ENCODE peak calls at places on chromosomes 1 and 21, in seven cellular contexts. H is NCI-H510A; N is fibroblast of gingiva; T is NCI-H1694; F is activated CD4-positive, alpha-beta memory T cell treated with anti-CD3 and anti-CD28 coated beads for 36 hours; G is GM04504; R is stimulated activated CD8-positive, alpha-beta memory T cell treated with anti-CD3 and anti-CD28 coated beads, Interleukin-15, amount 100 ng/mL, for 48 hours. X is an unnamed sample.

GRCh38 chr1:241611063-241611462 is 29.1 kb downstream of the CHML start:
- DNase-seq in H (no peak), N (peak), T (peak), F (no peak), G (no peak), R (no peak), X (peak)

GRCh38 chr1:218403300-218403699 is 58.2 kb downstream of the TGFB2 start:
- DNase-seq in H (no peak), N (peak), T (no peak), F (no peak), G (no peak), R (no peak), X (no peak)

GRCh38 chr1:9559673-9560072 is 20.4 kb downstream of the SLC25A33 start:
- DNase-seq in H (no peak), N (no peak), T (no peak), F (no peak), G (no peak), R (no peak), X (no peak)

GRCh38 chr1:212488436-212489283 is 55.9 kb downstream of the NENF start:
- DNase-seq in H (no peak), N (peak), T (no peak), F (peak), G (peak), R (peak), X (peak)

GRCh38 chr1:89686520-89686919 is 53.6 kb downstream of the LRRC8C start:
- DNase-seq in H (peak), N (no peak), T (no peak), F (peak), G (no peak), R (no peak), X (no peak)

GRCh38 chr1:232602622-232603021 is 27.3 kb downstream of the SIPA1L2 start:
- DNase-seq in H (no peak), N (no peak), T (no peak), F (no peak), G (no peak), R (no peak), X (no peak)

GRCh38 chr1:224450956-224451350 is 16.4 kb upstream of the WDR26 start:
- DNase-seq in H (no peak), N (no peak), T (no peak), F (no peak), G (no peak), R (no peak), X (no peak)

GRCh38 chr1:188355082-188355481 is 1526.3 kb downstream of the PLA2G4A start:
- DNase-seq in H (no peak), N (no peak), T (no peak), F (no peak), G (no peak), R (no peak), X (no peak)

GRCh38 chr1:9960705-9961562 is 17.7 kb downstream of the NMNAT1 start:
- DNase-seq in H (peak), N (no peak), T (peak), F (no peak), G (no peak), R (no peak), X (no peak)

GRCh38 chr21:44420416-44421205 is 34.7 kb upstream of the LRRC3 start:
- DNase-seq in H (no peak), N (no peak), T (no peak), F (no peak), G (no peak), R (no peak), X (no peak)

GRCh38 chr1:209746469-209747269 is 9.2 kb upstream of the TRAF3IP3 start:
- DNase-seq in H (no peak), N (no peak), T (no peak), F (no peak), G (no peak), R (no peak), X (no peak)

GRCh38 chr21:46218906-46219590 is 9.5 kb downstream of the LSS start:
- DNase-seq in H (no peak), N (no peak), T (no peak), F (no peak), G (no peak), R (no peak), X (no peak)

GRCh38 chr1:204607910-204608309 is 77.6 kb downstream of the LRRN2 start:
- DNase-seq in H (no peak), N (no peak), T (no peak), F (no peak), G (no peak), R (no peak), X (no peak)

GRCh38 chr1:42658880-42659337 is 686 bp downstream of the PPIH start:
- DNase-seq in H (no peak), N (peak), T (no peak), F (no peak), G (no peak), R (no peak), X (no peak)

GRCh38 chr1:47870480-47870879 is 126.7 kb downstream of the TRABD2B start:
- DNase-seq in H (no peak), N (no peak), T (no peak), F (no peak), G (no peak), R (no peak), X (no peak)

X was measured in immature natural killer cell.